ENCODE peak calls at places on chromosomes 13 and 19, in six cellular contexts. V is activated CD4-positive, CD25-positive, alpha-beta regulatory T cell; H is HTR-8/SVneo; Q is thoracic aorta; F is pons; O is EH. Y is an unnamed sample.

GRCh38 chr19:51600940-51601575 is 29.1 kb downstream of the SIGLEC5 start:
- DNase-seq in O (no peak), Q (no peak), H (no peak), F (no peak), V (no peak), Y (no peak)

GRCh38 chr19:42121666-42122069 is 10.6 kb downstream of the POU2F2 start:
- DNase-seq in Q (no peak), H (peak), V (peak), O (peak), F (peak), Y (no peak)

GRCh38 chr19:45900661-45901431 is 1.6 kb downstream of the MYPOP start:
- DNase-seq in O (no peak), F (no peak), Q (no peak), H (no peak), V (no peak), Y (no peak)

GRCh38 chr19:32539240-32539916 is 41.6 kb upstream of the PDCD5 start:
- DNase-seq in F (no peak), V (no peak), Q (no peak), O (no peak), H (no peak), Y (no peak)

GRCh38 chr19:12126707-12127106 is 13.4 kb downstream of the ZNF20 start:
- DNase-seq in O (no peak), F (no peak), Q (no peak), V (no peak), H (no peak), Y (no peak)

GRCh38 chr13:111122056-111122455 is 6.9 kb downstream of the ARHGEF7 start:
- DNase-seq in Q (no peak), O (no peak), V (no peak), H (no peak), F (no peak), Y (no peak)

GRCh38 chr13:109610517-109610916 is 175.9 kb downstream of the IRS2 start:
- DNase-seq in V (no peak), H (no peak), O (peak), Q (no peak), F (peak), Y (no peak)

GRCh38 chr13:79477968-79478367 is 3.0 kb upstream of the NDFIP2 start:
- DNase-seq in Q (no peak), V (no peak), F (peak), H (no peak), O (no peak), Y (no peak)

GRCh38 chr13:104592545-104593250 is 1526.5 kb upstream of the SLC10A2 start:
- DNase-seq in O (no peak), H (no peak), F (no peak), Q (no peak), V (no peak), Y (no peak)

GRCh38 chr13:32334676-32335075 is 19.4 kb downstream of the BRCA2 start:
- DNase-seq in O (peak), F (no peak), V (no peak), H (no peak), Q (no peak), Y (no peak)

GRCh38 chr19:5966215-5966614 is 11.7 kb downstream of the RANBP3 start:
- DNase-seq in F (no peak), H (no peak), V (no peak), O (no peak), Q (no peak), Y (no peak)

GRCh38 chr19:38361633-38362075 is 12.7 kb upstream of the PSMD8 start:
- DNase-seq in O (peak), H (peak), Q (no peak), V (no peak), F (no peak), Y (no peak)

GRCh38 chr13:67914535-67914934 is 684.4 kb upstream of the PCDH9 start:
- DNase-seq in V (no peak), H (no peak), O (no peak), F (no peak), Q (no peak), Y (no peak)

GRCh38 chr13:33931397-33931987 is 113.5 kb downstream of the RFC3 start:
- DNase-seq in H (no peak), F (peak), V (no peak), Q (no peak), O (peak), Y (no peak)

GRCh38 chr13:53439439-53440225 is 411.0 kb downstream of the OLFM4 start:
- DNase-seq in O (no peak), F (no peak), H (no peak), V (no peak), Q (no peak), Y (no peak)

GRCh38 chr19:51735759-51736449 is 12.1 kb upstream of the HAS1 start:
- DNase-seq in Q (peak), O (peak), V (no peak), F (peak), H (peak), Y (no peak)

GRCh38 chr13:39685652-39686051 is 30.2 kb downstream of the COG6 start:
- DNase-seq in F (no peak), V (no peak), O (no peak), H (no peak), Q (no peak), Y (no peak)

GRCh38 chr19:17394891-17395415 is 957 bp upstream of the CCDC194 start:
- DNase-seq in V (peak), O (peak), Q (no peak), H (no peak), F (no peak), Y (no peak)

GRCh38 chr19:49017666-49018351 is 918 bp upstream of the LHB start:
- DNase-seq in H (no peak), Q (no peak), F (no peak), O (peak), V (peak), Y (no peak)

GRCh38 chr13:35283856-35284255 is 192.6 kb downstream of the MAB21L1 start:
- DNase-seq in V (no peak), H (no peak), Q (no peak), O (peak), F (no peak), Y (no peak)

GRCh38 chr13:110254151-110254679 is 52.7 kb downstream of the COL4A1 start:
- DNase-seq in H (no peak), V (no peak), F (no peak), O (peak), Q (no peak), Y (no peak)

GRCh38 chr13:111955412-111955769 is 111.6 kb upstream of the SOX1 start:
- DNase-seq in H (no peak), O (no peak), V (no peak), Q (no peak), F (no peak), Y (no peak)

GRCh38 chr19:48739835-48740704 is at the start of gene RASIP1:
- DNase-seq in Q (no peak), H (no peak), V (no peak), O (no peak), F (no peak), Y (no peak)

GRCh38 chr13:91894311-91894710 is 495.9 kb downstream of the GPC5 start:
- DNase-seq in F (no peak), O (no peak), V (no peak), Q (no peak), H (no peak), Y (no peak)

GRCh38 chr19:17755977-17756670 is 4.8 kb downstream of the FCHO1 start:
- DNase-seq in V (peak), O (peak), F (peak), H (no peak), Q (no peak), Y (no peak)